ENCODE peak calls at places on chromosomes 5 and 9, in seven cellular contexts. D, R, B, H, W, S and C are unnamed samples.

GRCh38 chr5:151225475-151225874 is 1.6 kb upstream of the CCDC69 start:
- DNase-seq in D (no peak), R (no peak), B (no peak), H (no peak), W (no peak), S (no peak), C (no peak)

GRCh38 chr5:15690611-15691010 is 190.6 kb downstream of the FBXL7 start:
- DNase-seq in D (no peak), R (peak), B (no peak), H (no peak), W (no peak), S (no peak), C (no peak)

GRCh38 chr5:22249209-22249608 is 603.9 kb downstream of the CDH12 start:
- DNase-seq in D (no peak), R (no peak), B (no peak), H (no peak), W (no peak), S (no peak), C (no peak)

GRCh38 chr5:96597441-96598020 is 64.6 kb upstream of the CAST start:
- DNase-seq in D (no peak), R (no peak), B (no peak), H (no peak), W (no peak), S (no peak), C (no peak)

GRCh38 chr9:124349675-124350484 is 65.4 kb downstream of the PSMB7 start:
- DNase-seq in D (no peak), R (no peak), B (no peak), H (no peak), W (peak), S (no peak), C (no peak)

GRCh38 chr5:123367739-123368138 is 55.5 kb downstream of the CEP120 start:
- DNase-seq in D (peak), R (no peak), B (no peak), H (no peak), W (no peak), S (no peak), C (peak)

GRCh38 chr9:8552732-8553131 is 753.2 kb upstream of the DMAC1 start:
- DNase-seq in D (no peak), R (no peak), B (no peak), H (no peak), W (no peak), S (no peak), C (no peak)

GRCh38 chr5:54881286-54882005 is 103.9 kb downstream of the ESM1 start:
- DNase-seq in D (no peak), R (no peak), B (no peak), H (no peak), W (no peak), S (no peak), C (no peak)